ENCODE peak calls at places on chromosome 21, in eight cellular contexts. S, A, K, H, M, L, N and D are unnamed samples. For H3K4me1 and H3K9me3, the result is how much of the 10 kb centered on the place peaks cover.

GRCh38 chr21:38712076-38712475 is 93.7 kb upstream of the ETS2 start:
- DNase-seq in S (peak), A (peak), K (peak), H (no peak), M (no peak), L (no peak), N (peak), D (no peak)

GRCh38 chr21:27590271-27590670 is 623.4 kb upstream of the ADAMTS5 start:
- DNase-seq in S (peak), A (no peak), K (no peak), H (no peak), M (peak), L (no peak), N (no peak), D (no peak)

GRCh38 chr21:31343680-31344480 is at the start of gene TIAM1:
- DNase-seq in S (peak), A (peak), K (peak), H (peak), M (no peak), L (no peak), N (no peak), D (no peak)

GRCh38 chr21:45577806-45578801 is 35.9 kb upstream of the SLC19A1 start:
- DNase-seq in S (no peak), A (no peak), K (no peak), H (peak), M (peak), L (no peak), N (no peak), D (peak)

GRCh38 chr21:31873696-31874599 is 1.1 kb downstream of the HUNK start:
- DNase-seq in S (peak), A (peak), K (peak), H (peak), M (peak), L (peak), N (no peak), D (peak)

GRCh38 chr21:23886828-23887708 is 1720.2 kb downstream of the MRPL39 start:
- DNase-seq in S (no peak), A (no peak), K (no peak), H (no peak), M (no peak), L (no peak), N (no peak), D (no peak)

GRCh38 chr21:17491716-17492414 is 21.0 kb upstream of the CXADR start:
- DNase-seq in S (no peak), A (peak), K (peak), H (no peak), M (no peak), L (no peak), N (peak), D (no peak)

GRCh38 chr21:40846057-40846456 is 901 bp downstream of the DSCAM start:
- DNase-seq in S (no peak), A (no peak), K (no peak), H (no peak), M (no peak), L (no peak), N (no peak), D (no peak)

GRCh38 chr21:46033410-46034404 is 52.1 kb downstream of the COL6A1 start:
- DNase-seq in S (no peak), A (no peak), K (peak), H (no peak), M (peak), L (peak), N (no peak), D (no peak)

GRCh38 chr21:38937844-38938243 is 132.1 kb downstream of the ETS2 start:
- DNase-seq in S (no peak), A (no peak), K (no peak), H (no peak), M (no peak), L (no peak), N (no peak), D (no peak)

GRCh38 chr21:31872072-31872451 is 758 bp upstream of the HUNK start:
- DNase-seq in S (no peak), A (no peak), K (no peak), H (no peak), M (no peak), L (no peak), N (no peak), D (no peak)

GRCh38 chr21:41901099-41901498 is 22.0 kb upstream of the PRDM15 start:
- DNase-seq in S (no peak), A (no peak), K (no peak), H (peak), M (no peak), L (no peak), N (no peak), D (no peak)

GRCh38 chr21:41582866-41583265 is 74.9 kb upstream of the TMPRSS2 start:
- DNase-seq in S (no peak), A (no peak), K (no peak), H (peak), M (no peak), L (no peak), N (no peak), D (no peak)

GRCh38 chr21:16323586-16323985 is 593.8 kb downstream of the USP25 start:
- DNase-seq in S (no peak), A (no peak), K (peak), H (no peak), M (no peak), L (no peak), N (no peak), D (no peak)

GRCh38 chr21:17501107-17502006 is 11.5 kb upstream of the CXADR start:
- DNase-seq in S (no peak), A (no peak), K (no peak), H (no peak), M (no peak), L (no peak), N (peak), D (no peak)

GRCh38 chr21:38041493-38041892 is 125.2 kb upstream of the KCNJ6 start:
- DNase-seq in S (no peak), A (no peak), K (no peak), H (no peak), M (no peak), L (no peak), N (no peak), D (no peak)

GRCh38 chr21:25556087-25556486 is 51.2 kb downstream of the MRPL39 start:
- DNase-seq in S (no peak), A (no peak), K (no peak), H (no peak), M (no peak), L (no peak), N (no peak), D (no peak)

GRCh38 chr21:35150562-35151226 is 101.6 kb upstream of the RUNX1 start:
- DNase-seq in S (no peak), A (no peak), K (peak), H (no peak), M (no peak), L (no peak), N (no peak), D (no peak)

GRCh38 chr21:15560383-15561056 is 169.3 kb upstream of the USP25 start:
- DNase-seq in S (no peak), A (no peak), K (no peak), H (no peak), M (no peak), L (no peak), N (no peak), D (no peak)

GRCh38 chr21:45515241-45516061 is 26.8 kb downstream of the SLC19A1 start:
- DNase-seq in S (no peak), A (no peak), K (no peak), H (no peak), M (peak), L (peak), N (no peak), D (peak)

GRCh38 chr21:15617968-15618367 is 111.8 kb upstream of the USP25 start:
- DNase-seq in S (no peak), A (no peak), K (peak), H (no peak), M (no peak), L (no peak), N (no peak), D (no peak)

GRCh38 chr21:35563885-35564451 is 496.4 kb downstream of the SETD4 start:
- DNase-seq in S (peak), A (no peak), K (peak), H (no peak), M (peak), L (peak), N (no peak), D (no peak)

GRCh38 chr21:14684071-14684470 is 138.0 kb upstream of the SAMSN1 start:
- DNase-seq in S (no peak), A (no peak), K (no peak), H (no peak), M (no peak), L (no peak), N (no peak), D (no peak)

GRCh38 chr21:34166468-34166867 is 93.1 kb downstream of the MRPS6 start:
- DNase-seq in S (no peak), A (no peak), K (no peak), H (no peak), M (no peak), L (no peak), N (no peak), D (no peak)

GRCh38 chr21:25887166-25887565 is 152.4 kb downstream of the GABPA start:
- DNase-seq in S (no peak), A (no peak), K (no peak), H (no peak), M (no peak), L (no peak), N (no peak), D (no peak)

GRCh38 chr21:25967566-25968438 is 202.8 kb downstream of the APP start:
- DNase-seq in S (no peak), A (no peak), K (no peak), H (no peak), M (no peak), L (no peak), N (no peak), D (no peak)

DNA sequence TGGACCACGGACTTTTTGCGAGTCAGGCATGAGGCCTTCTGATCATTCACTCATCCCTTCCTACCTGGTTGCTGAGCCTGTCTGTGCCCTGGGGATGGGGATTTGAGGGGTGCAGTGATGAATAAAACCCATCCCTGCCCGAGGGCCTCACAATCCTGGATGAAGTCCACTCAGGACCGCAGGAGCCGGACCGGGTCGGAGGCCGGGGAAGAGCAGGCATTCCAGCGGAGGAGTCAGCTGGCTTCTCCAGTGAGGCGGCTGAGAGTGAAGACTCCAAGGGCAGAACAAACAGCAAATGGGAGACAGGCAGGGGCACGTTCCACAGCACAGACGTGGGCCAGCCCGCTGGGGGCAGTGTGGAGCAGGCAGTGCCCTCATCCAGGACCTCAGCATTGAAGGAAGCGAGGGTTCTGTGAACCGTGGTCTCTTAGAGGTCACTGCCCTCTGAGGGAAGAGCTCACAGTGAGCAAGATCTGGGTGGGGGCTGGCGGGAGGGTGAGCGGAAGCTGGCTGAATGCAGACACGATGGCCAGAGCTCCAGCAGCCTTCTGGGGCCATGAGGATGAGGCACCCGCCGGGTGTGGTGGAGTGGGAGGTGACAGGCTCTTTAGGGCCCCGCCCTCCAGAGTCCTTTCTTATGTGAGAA is 10.9 kb upstream of the LRRC3 start:
- DNase-seq in S (no peak), A (no peak), K (no peak), H (no peak), M (peak), L (peak), N (peak), D (peak)
- TF ChIP-seq CTCF in S (no peak), A (no peak), K (no peak), H (no peak), M (no peak), L (no peak), N (peak), D (peak)

GRCh38 chr21:36916718-36917117 is 49.8 kb downstream of the HLCS start:
- DNase-seq in S (no peak), A (no peak), K (no peak), H (no peak), M (no peak), L (no peak), N (no peak), D (no peak)
- H3K4me1 ChIP-seq in S (under half), A (under half), K (under half), H (under half), M (under half), L (under half), N (under half), D (under half)

GRCh38 chr21:19290328-19290727 is 886.7 kb upstream of the TMPRSS15 start:
- DNase-seq in S (no peak), A (no peak), K (no peak), H (no peak), M (no peak), L (no peak), N (no peak), D (no peak)
- H3K9me3 ChIP-seq in S (under half), A (under half), K (under half), H (under half), M (under half), L (under half), N (under half), D (under half)

GRCh38 chr21:44071359-44072104 is 35.7 kb upstream of the PWP2 start:
- DNase-seq in S (no peak), A (no peak), K (no peak), H (no peak), M (no peak), L (no peak), N (no peak), D (no peak)
- TF ChIP-seq CTCF in S (no peak), A (no peak), K (no peak), H (no peak), M (no peak), L (no peak), N (peak), D (no peak)